ENCODE peak calls at places on chromosomes 5 and 9, in eight cellular contexts. Q, C, G, J, F, I, B and H are unnamed samples.

GRCh38 chr9:136472640-136473353 is 10.0 kb downstream of the SEC16A start:
- DNase-seq in Q (no peak), C (no peak), G (no peak), J (no peak), F (no peak), I (no peak), B (no peak), H (no peak)

GRCh38 chr5:126769703-126770102 is 7.2 kb upstream of the LMNB1 start:
- DNase-seq in Q (no peak), C (no peak), G (no peak), J (no peak), F (no peak), I (no peak), B (no peak), H (no peak)

GRCh38 chr9:88927510-88927909 is 63.8 kb upstream of the S1PR3 start:
- DNase-seq in Q (no peak), C (no peak), G (no peak), J (no peak), F (no peak), I (no peak), B (no peak), H (no peak)

GRCh38 chr5:9776525-9776924 is 146.4 kb upstream of the TAS2R1 start:
- DNase-seq in Q (no peak), C (no peak), G (no peak), J (no peak), F (peak; percentile 81), I (peak; percentile 32), B (no peak), H (no peak)

GRCh38 chr5:132388244-132389050 is 18.9 kb downstream of the SLC22A5 start:
- DNase-seq in Q (no peak), C (no peak), G (no peak), J (peak; percentile 22), F (no peak), I (no peak), B (peak; percentile 58), H (peak; percentile 36)

GRCh38 chr5:150277043-150277442 is 12.5 kb downstream of the CAMK2A start:
- DNase-seq in Q (no peak), C (no peak), G (no peak), J (no peak), F (no peak), I (no peak), B (no peak), H (no peak)

GRCh38 chr9:19216466-19216865 is 14.0 kb upstream of the DENND4C start:
- DNase-seq in Q (no peak), C (no peak), G (no peak), J (no peak), F (no peak), I (no peak), B (no peak), H (no peak)

GRCh38 chr5:14143843-14144585 is 872 bp downstream of the TRIO start:
- DNase-seq in Q (no peak), C (no peak), G (peak; percentile 64), J (peak; percentile 76), F (no peak), I (no peak), B (no peak), H (no peak)

GRCh38 chr9:78962186-78962585 is 609.6 kb upstream of the TLE4 start:
- DNase-seq in Q (no peak), C (no peak), G (no peak), J (no peak), F (no peak), I (no peak), B (no peak), H (no peak)

GRCh38 chr9:86854898-86855523 is 92.3 kb downstream of the GAS1 start:
- DNase-seq in Q (no peak), C (peak; percentile 88), G (no peak), J (peak; percentile 84), F (peak; percentile 74), I (peak; percentile 89), B (peak; percentile 78), H (peak; percentile 79)

GRCh38 chr9:1231998-1232919 is 182.1 kb downstream of the DMRT2 start:
- DNase-seq in Q (no peak), C (peak; percentile 72), G (no peak), J (no peak), F (peak; percentile 68), I (peak; percentile 60), B (peak; percentile 50), H (peak; percentile 67)

GRCh38 chr9:108473209-108474112 is 382.3 kb downstream of the ACTL7B start:
- DNase-seq in Q (no peak), C (peak; percentile 76), G (no peak), J (no peak), F (no peak), I (peak; percentile 80), B (peak; percentile 63), H (no peak)

GRCh38 chr5:145568581-145568980 is 266.6 kb downstream of the PRELID2 start:
- DNase-seq in Q (no peak), C (peak; percentile 27), G (no peak), J (no peak), F (no peak), I (no peak), B (no peak), H (no peak)